ENCODE peak calls at places on chromosomes 12 and 14, in seven cellular contexts. B is HepG2, I is K562, W is GM12892, E is GM12878, J is SK-N-SH, U is H1. C is an unnamed sample.

GRCh38 chr14:99560946-99561683 is 42.9 kb downstream of the CCDC85C start:
- DNase-seq in E (no peak), W (no peak), B (no peak), J (peak), U (no peak), I (no peak), C (no peak)

GRCh38 chr12:101045486-101046474 is 164.3 kb downstream of the SLC5A8 start:
- DNase-seq in U (no peak), J (no peak), E (no peak), B (no peak), W (no peak), I (no peak), C (no peak)

GRCh38 chr12:100675432-100675831 is 101.9 kb downstream of the GAS2L3 start:
- DNase-seq in E (no peak), I (peak), B (no peak), U (no peak), J (peak), W (no peak), C (no peak)

GRCh38 chr14:35959835-35960234 is 133.7 kb downstream of the BRMS1L start:
- DNase-seq in B (no peak), W (no peak), U (no peak), J (no peak), E (no peak), I (no peak), C (no peak)

GRCh38 chr14:37417151-37417550 is 177.9 kb downstream of the FOXA1 start:
- DNase-seq in E (no peak), W (no peak), I (no peak), U (no peak), B (no peak), J (no peak), C (no peak)

GRCh38 chr14:103905861-103906456 is 22.3 kb upstream of the TDRD9 start:
- DNase-seq in I (no peak), J (peak), U (peak), W (no peak), B (no peak), E (no peak), C (no peak)

GRCh38 chr12:108779998-108780688 is 48.8 kb upstream of the CORO1C start:
- DNase-seq in J (no peak), E (no peak), W (no peak), I (no peak), U (no peak), B (no peak), C (no peak)

GRCh38 chr12:107564946-107565345 is 120.7 kb upstream of the PWP1 start:
- DNase-seq in W (no peak), U (no peak), J (no peak), B (peak), E (no peak), I (peak), C (no peak)

GRCh38 chr12:64814432-64814831 is 10.0 kb upstream of the TBC1D30 start:
- DNase-seq in B (no peak), E (no peak), W (no peak), J (no peak), I (no peak), U (no peak), C (no peak)

GRCh38 chr12:27952510-27952909 is 20.0 kb downstream of the PTHLH start:
- DNase-seq in E (no peak), U (no peak), I (no peak), B (no peak), J (no peak), W (no peak), C (no peak)

GRCh38 chr12:6461401-6462233 is 8.9 kb downstream of the VAMP1 start:
- DNase-seq in E (peak), B (no peak), U (no peak), J (no peak), W (peak), I (no peak), C (peak)

GRCh38 chr14:105203057-105203494 is 22.0 kb upstream of the NUDT14 start:
- DNase-seq in J (peak), B (no peak), I (peak), U (peak), E (no peak), W (peak), C (peak)

GRCh38 chr14:90740946-90741681 is 75.1 kb downstream of the TTC7B start:
- DNase-seq in B (no peak), E (no peak), I (no peak), W (no peak), U (peak), J (no peak), C (no peak)

GRCh38 chr14:25150401-25150800 is 100.5 kb upstream of the STXBP6 start:
- DNase-seq in B (no peak), E (no peak), U (no peak), W (no peak), I (no peak), J (no peak), C (no peak)

DNA sequence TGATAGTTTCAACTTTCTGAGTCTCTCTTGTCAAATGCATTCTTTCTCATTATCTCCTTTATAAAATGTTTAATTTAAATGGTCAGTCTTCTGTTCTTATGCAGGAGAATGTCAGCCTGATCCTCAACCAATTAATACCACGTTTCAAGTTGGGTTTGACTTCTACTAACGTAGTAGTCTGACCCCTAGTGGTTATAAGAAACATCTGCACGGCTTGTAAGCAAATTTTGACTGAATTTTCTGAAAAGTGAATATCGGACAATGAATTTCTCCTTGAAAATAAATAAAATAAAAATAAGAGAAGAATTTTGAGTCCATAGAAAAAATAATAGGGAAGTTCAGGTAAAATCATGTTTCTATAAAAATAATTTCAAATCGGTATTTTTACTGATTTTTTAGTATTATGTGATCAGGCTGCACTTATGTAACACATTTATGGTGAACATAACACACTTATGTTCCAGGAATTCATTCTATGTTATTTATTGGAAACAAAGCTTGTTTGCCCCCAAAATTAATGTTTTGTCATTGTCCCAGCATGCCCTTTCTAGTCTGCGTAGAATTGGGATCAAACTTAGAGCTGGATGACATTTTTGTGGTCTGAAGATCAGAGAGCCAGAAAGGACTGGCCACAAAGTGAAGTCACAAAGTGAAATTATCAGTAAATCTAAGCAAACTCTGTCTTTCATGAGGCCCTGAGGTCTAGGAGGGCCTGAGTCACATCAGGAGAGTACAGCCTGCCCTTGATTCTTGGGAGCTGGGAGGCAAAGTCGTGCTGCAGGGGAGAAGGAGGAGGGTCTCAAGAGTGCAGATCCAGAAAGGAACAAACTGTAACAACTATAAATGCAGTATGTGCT is 101.2 kb upstream of the STXBP6 start:
- DNase-seq in B (peak), E (peak), U (no peak), I (peak), W (no peak), J (peak), C (no peak)
- TF ChIP-seq TAF1 in B (no peak), E (no peak), U (no peak), I (no peak), W (no peak), J (no peak), C (no peak)

GRCh38 chr14:75123991-75124390 is 2.9 kb downstream of the NEK9 start:
- DNase-seq in E (no peak), B (no peak), J (peak), W (no peak), U (no peak), I (peak), C (no peak)
- TF ChIP-seq TAF1 in E (no peak), B (no peak), J (no peak), W (no peak), U (no peak), I (no peak), C (no peak)

GRCh38 chr12:30794591-30795409 is 40.0 kb upstream of the CAPRIN2 start:
- DNase-seq in I (peak), W (no peak), J (no peak), E (no peak), U (no peak), B (peak), C (no peak)
- TF ChIP-seq TAF1 in I (no peak), W (no peak), J (no peak), E (no peak), U (no peak), B (no peak), C (no peak)

GRCh38 chr14:50532502-50533313 is at the start of gene MAP4K5:
- DNase-seq in E (peak), W (peak), B (peak), J (peak), U (peak), I (peak), C (peak)

GRCh38 chr14:50534998-50535397 is 2.6 kb upstream of the MAP4K5 start:
- DNase-seq in U (no peak), I (no peak), W (no peak), J (no peak), E (no peak), B (no peak), C (no peak)

GRCh38 chr14:50531595-50532501 is 521 bp downstream of the MAP4K5 start:
- DNase-seq in I (peak), E (no peak), B (no peak), U (peak), W (no peak), J (peak), C (no peak)

GRCh38 chr14:50533806-50534205 is 1.4 kb upstream of the MAP4K5 start:
- DNase-seq in B (no peak), E (no peak), I (no peak), U (no peak), J (no peak), W (no peak), C (no peak)

GRCh38 chr14:50533314-50533705 is 941 bp upstream of the MAP4K5 start:
- DNase-seq in B (no peak), J (no peak), W (no peak), I (no peak), E (no peak), U (no peak), C (no peak)
- TF ChIP-seq TAF1 in B (no peak), J (no peak), W (no peak), I (no peak), E (no peak), U (no peak), C (no peak)

GRCh38 chr14:24311837-24312615 is 724 bp downstream of the LTB4R start:
- DNase-seq in J (no peak), B (no peak), W (no peak), I (no peak), U (no peak), E (no peak), C (no peak)

GRCh38 chr14:24310387-24310665 is 386 bp downstream of the LTB4R2 start:
- DNase-seq in J (no peak), U (no peak), I (no peak), E (no peak), B (no peak), W (no peak), C (no peak)

GRCh38 chr14:24309538-24310386 is at the start of gene LTB4R2:
- DNase-seq in U (no peak), J (no peak), W (no peak), I (no peak), E (no peak), B (no peak), C (no peak)

GRCh38 chr14:24312736-24313507 is 1.6 kb downstream of the LTB4R start:
- DNase-seq in J (no peak), W (no peak), B (no peak), U (no peak), E (no peak), I (peak), C (no peak)

GRCh38 chr14:24310666-24311604 is at the start of gene LTB4R:
- DNase-seq in E (no peak), W (peak), U (no peak), I (no peak), J (no peak), B (no peak), C (peak)
- TF ChIP-seq TAF1 in E (no peak), W (no peak), U (no peak), I (no peak), J (no peak), B (no peak), C (peak)

GRCh38 chr12:104886418-104887401 is 71.4 kb downstream of the SLC41A2 start:
- DNase-seq in U (no peak), I (no peak), J (no peak), E (no peak), W (no peak), B (no peak), C (no peak)
- TF ChIP-seq TAF1 in U (no peak), I (no peak), J (no peak), E (no peak), W (no peak), B (no peak), C (no peak)

DNA sequence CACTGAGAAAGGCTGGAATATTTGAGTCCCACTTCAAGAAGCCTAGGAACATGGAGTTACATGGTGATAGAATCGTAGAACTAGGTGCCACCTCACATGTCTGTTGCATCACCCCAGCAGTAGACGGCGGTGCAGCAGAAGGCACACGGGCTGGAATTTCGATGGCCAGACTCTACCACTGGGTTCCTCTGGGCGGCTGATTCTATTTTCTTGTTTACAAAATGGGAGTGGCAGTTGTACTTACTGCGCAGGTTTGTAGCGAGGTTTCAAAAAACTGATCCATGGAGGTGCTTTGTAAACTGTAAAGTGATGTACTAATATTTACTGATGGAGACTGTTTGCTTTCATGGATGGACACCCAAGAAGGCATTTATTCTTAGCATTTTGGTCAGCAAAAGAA is 45.7 kb downstream of the WDR20 start:
- DNase-seq in W (no peak), I (no peak), J (no peak), E (no peak), U (no peak), B (peak), C (no peak)
- TF ChIP-seq TAF1 in W (no peak), I (no peak), J (no peak), E (no peak), U (no peak), B (no peak), C (no peak)

C was measured in GM12891.